ENCODE peak calls at places on chromosome 21, in seven cellular contexts. N, W, U, C, L, O and I are unnamed samples.

GRCh38 chr21:45019076-45019886 is 55.1 kb upstream of the ADARB1 start:
- DNase-seq in N (peak; percentile 8), W (no peak), U (no peak), C (no peak), L (no peak), O (no peak), I (no peak)

GRCh38 chr21:33402011-33402979 is 918 bp upstream of the IFNGR2 start:
- DNase-seq in N (peak; percentile 65), W (peak; percentile 60), U (peak; percentile 23), C (no peak), L (peak; percentile 52), O (no peak), I (no peak)

GRCh38 chr21:46604975-46605758 is at the start of gene S100B:
- DNase-seq in N (no peak), W (no peak), U (no peak), C (no peak), L (peak; percentile 91), O (no peak), I (no peak)

GRCh38 chr21:25512095-25513086 is 94.9 kb downstream of the MRPL39 start:
- DNase-seq in N (no peak), W (no peak), U (no peak), C (no peak), L (no peak), O (no peak), I (no peak)

GRCh38 chr21:46208761-46209721 is 19.5 kb downstream of the LSS start:
- DNase-seq in N (no peak), W (peak; percentile 19), U (no peak), C (no peak), L (peak; percentile 45), O (no peak), I (no peak)

GRCh38 chr21:25509862-25510261 is 97.4 kb downstream of the MRPL39 start:
- DNase-seq in N (no peak), W (no peak), U (no peak), C (no peak), L (no peak), O (no peak), I (no peak)

GRCh38 chr21:45365608-45366241 is 39.2 kb upstream of the COL18A1 start:
- DNase-seq in N (no peak), W (no peak), U (no peak), C (no peak), L (no peak), O (no peak), I (no peak)

GRCh38 chr21:37266515-37267221 is 466 bp downstream of the VPS26C start:
- DNase-seq in N (no peak), W (no peak), U (no peak), C (no peak), L (no peak), O (no peak), I (no peak)

GRCh38 chr21:29943885-29944284 is 4.1 kb upstream of the GRIK1 start:
- DNase-seq in N (no peak), W (no peak), U (no peak), C (no peak), L (no peak), O (no peak), I (no peak)

GRCh38 chr21:36320421-36321324 is 676 bp downstream of the MORC3 start:
- DNase-seq in N (peak; percentile 71), W (peak; percentile 65), U (peak; percentile 43), C (no peak), L (peak; percentile 64), O (peak; percentile 55), I (peak; percentile 76)

GRCh38 chr21:45592208-45592619 is 50.0 kb upstream of the SLC19A1 start:
- DNase-seq in N (peak; percentile 18), W (no peak), U (no peak), C (peak; percentile 43), L (no peak), O (no peak), I (no peak)

GRCh38 chr21:39363607-39364555 is 15.0 kb upstream of the HMGN1 start:
- DNase-seq in N (no peak), W (no peak), U (no peak), C (no peak), L (no peak), O (no peak), I (no peak)

GRCh38 chr21:8992731-8993174 is 1528.6 kb upstream of the TPTE start:
- DNase-seq in N (no peak), W (no peak), U (peak; percentile 58), C (no peak), L (no peak), O (no peak), I (no peak)

GRCh38 chr21:45834026-45834715 is 147.4 kb upstream of the COL6A1 start:
- DNase-seq in N (no peak), W (no peak), U (no peak), C (no peak), L (no peak), O (no peak), I (no peak)

GRCh38 chr21:28632718-28633408 is 359.8 kb downstream of the LTN1 start:
- DNase-seq in N (no peak), W (no peak), U (no peak), C (no peak), L (no peak), O (peak; percentile 55), I (no peak)

GRCh38 chr21:45517249-45518065 is 24.8 kb downstream of the SLC19A1 start:
- DNase-seq in N (no peak), W (peak; percentile 16), U (no peak), C (no peak), L (peak; percentile 31), O (no peak), I (no peak)

GRCh38 chr21:39576518-39577128 is 36.1 kb upstream of the B3GALT5 start:
- DNase-seq in N (no peak), W (no peak), U (no peak), C (no peak), L (no peak), O (no peak), I (no peak)

GRCh38 chr21:46028547-46029200 is 47.1 kb downstream of the COL6A1 start:
- DNase-seq in N (no peak), W (no peak), U (no peak), C (no peak), L (no peak), O (no peak), I (no peak)

GRCh38 chr21:42570841-42571387 is 57.3 kb downstream of the SLC37A1 start:
- DNase-seq in N (peak; percentile 8), W (peak; percentile 19), U (peak; percentile 8), C (no peak), L (no peak), O (no peak), I (no peak)

GRCh38 chr21:39610705-39611104 is 2.0 kb upstream of the B3GALT5 start:
- DNase-seq in N (no peak), W (no peak), U (peak; percentile 21), C (no peak), L (no peak), O (no peak), I (no peak)

GRCh38 chr21:31554511-31555022 is 104.9 kb upstream of the SOD1 start:
- DNase-seq in N (no peak), W (no peak), U (no peak), C (no peak), L (no peak), O (no peak), I (no peak)

GRCh38 chr21:34771512-34772028 is 102.8 kb downstream of the CLIC6 start:
- DNase-seq in N (no peak), W (no peak), U (no peak), C (no peak), L (no peak), O (no peak), I (no peak)

GRCh38 chr21:26165331-26165730 is 5.2 kb downstream of the APP start:
- DNase-seq in N (no peak), W (no peak), U (no peak), C (no peak), L (no peak), O (no peak), I (no peak)

GRCh38 chr21:37045139-37045538 is 27.7 kb downstream of the PIGP start:
- DNase-seq in N (no peak), W (no peak), U (no peak), C (no peak), L (no peak), O (no peak), I (no peak)

GRCh38 chr21:42666918-42667317 is 13.5 kb downstream of the PDE9A start:
- DNase-seq in N (no peak), W (no peak), U (no peak), C (no peak), L (peak; percentile 83), O (no peak), I (no peak)

GRCh38 chr21:38982096-38982495 is 176.4 kb downstream of the ETS2 start:
- DNase-seq in N (no peak), W (no peak), U (no peak), C (no peak), L (no peak), O (no peak), I (no peak)

GRCh38 chr21:44820851-44821250 is 3.0 kb upstream of the SUMO3 start:
- DNase-seq in N (no peak), W (no peak), U (no peak), C (no peak), L (no peak), O (peak; percentile 38), I (no peak)

GRCh38 chr21:36698160-36699025 is 522 bp upstream of the SIM2 start:
- DNase-seq in N (no peak), W (no peak), U (no peak), C (no peak), L (no peak), O (no peak), I (no peak)

GRCh38 chr21:46196733-46197132 is 12.5 kb upstream of the SPATC1L start:
- DNase-seq in N (no peak), W (peak; percentile 15), U (no peak), C (no peak), L (peak; percentile 29), O (no peak), I (no peak)